ENCODE peak calls at places on chromosome X, in seven cellular contexts. T is brain microvascular endothelial cell, F is cardiac muscle cell, H is mesenchymal stem cell, K is body of pancreas, R is mammary epithelial cell, D is A549. Q is an unnamed sample.

GRCh38 chrX:95764972-95765451 is 919.6 kb upstream of the DIAPH2 start:
- DNase-seq in T (peak; percentile 7), F (peak; percentile 65), H (peak; percentile 32), K (peak; percentile 27), R (peak; percentile 11), D (no peak), Q (peak; percentile 28)

GRCh38 chrX:132480581-132481203 is 8.1 kb downstream of the MBNL3 start:
- DNase-seq in T (no peak), F (peak; percentile 64), H (peak; percentile 85), K (peak; percentile 58), R (peak; percentile 20), D (no peak), Q (peak; percentile 58)

GRCh38 chrX:39157796-39158195 is 356.5 kb downstream of the MID1IP1 start:
- DNase-seq in T (peak; percentile 10), F (no peak), H (peak; percentile 27), K (no peak), R (no peak), D (no peak), Q (no peak)

GRCh38 chrX:13047752-13048151 is 3.3 kb upstream of the FAM9C start:
- DNase-seq in T (no peak), F (no peak), H (no peak), K (no peak), R (no peak), D (no peak), Q (no peak)

GRCh38 chrX:25219480-25219879 is 203.7 kb upstream of the ARX start:
- DNase-seq in T (no peak), F (no peak), H (no peak), K (no peak), R (no peak), D (no peak), Q (no peak)

GRCh38 chrX:103730746-103731508 is 20.2 kb downstream of the TMEM31 start:
- DNase-seq in T (peak; percentile 76), F (peak; percentile 94), H (peak; percentile 66), K (no peak), R (peak; percentile 76), D (no peak), Q (peak; percentile 88)

GRCh38 chrX:134679226-134679625 is 21.0 kb upstream of the PLAC1 start:
- DNase-seq in T (no peak), F (no peak), H (peak; percentile 36), K (no peak), R (no peak), D (no peak), Q (peak; percentile 75)

GRCh38 chrX:25023908-25024307 is 8.1 kb upstream of the ARX start:
- DNase-seq in T (no peak), F (no peak), H (no peak), K (no peak), R (no peak), D (no peak), Q (no peak)

GRCh38 chrX:40169193-40170086 is 71.7 kb upstream of the BCOR start:
- DNase-seq in T (peak; percentile 77), F (peak; percentile 83), H (peak; percentile 93), K (peak; percentile 63), R (no peak), D (peak; percentile 73), Q (no peak)

GRCh38 chrX:69015564-69016218 is 149.6 kb downstream of the PJA1 start:
- DNase-seq in T (no peak), F (peak; percentile 26), H (no peak), K (no peak), R (no peak), D (no peak), Q (no peak)

GRCh38 chrX:46903458-46904242 is 8.6 kb upstream of the JADE3 start:
- DNase-seq in T (peak; percentile 58), F (peak; percentile 77), H (peak; percentile 78), K (peak; percentile 91), R (peak; percentile 65), D (peak; percentile 80), Q (peak; percentile 79)

GRCh38 chrX:80876877-80877276 is 67.2 kb upstream of the BRWD3 start:
- DNase-seq in T (no peak), F (peak; percentile 51), H (peak; percentile 25), K (no peak), R (peak; percentile 11), D (peak; percentile 5), Q (peak; percentile 38)

GRCh38 chrX:123217077-123217476 is 33.0 kb downstream of the GRIA3 start:
- DNase-seq in T (peak; percentile 5), F (peak; percentile 0), H (peak; percentile 37), K (no peak), R (no peak), D (no peak), Q (peak; percentile 88)

GRCh38 chrX:118761950-118762725 is 34.7 kb downstream of the IL13RA1 start:
- DNase-seq in T (no peak), F (peak; percentile 16), H (no peak), K (no peak), R (no peak), D (no peak), Q (no peak)

GRCh38 chrX:143139681-143140080 is 114.0 kb downstream of the SPANXN4 start:
- DNase-seq in T (no peak), F (no peak), H (no peak), K (no peak), R (no peak), D (no peak), Q (no peak)

GRCh38 chrX:15790766-15791380 is 589 bp downstream of the ZRSR2 start:
- DNase-seq in T (no peak), F (peak; percentile 3), H (no peak), K (no peak), R (no peak), D (no peak), Q (peak; percentile 27)

GRCh38 chrX:68180501-68181061 is 252.7 kb downstream of the OPHN1 start:
- DNase-seq in T (no peak), F (no peak), H (no peak), K (no peak), R (no peak), D (no peak), Q (no peak)

GRCh38 chrX:9369802-9370291 is 95.0 kb upstream of the TBL1X start:
- DNase-seq in T (no peak), F (peak; percentile 76), H (no peak), K (no peak), R (no peak), D (no peak), Q (no peak)

GRCh38 chrX:111131572-111131971 is 35.6 kb downstream of the PAK3 start:
- DNase-seq in T (no peak), F (no peak), H (peak; percentile 64), K (no peak), R (no peak), D (no peak), Q (no peak)

GRCh38 chrX:122238801-122239200 is 945.3 kb upstream of the GRIA3 start:
- DNase-seq in T (peak; percentile 0), F (no peak), H (no peak), K (no peak), R (peak; percentile 67), D (no peak), Q (peak; percentile 42)

GRCh38 chrX:63686878-63687714 is 97.9 kb downstream of the ARHGEF9 start:
- DNase-seq in T (peak; percentile 39), F (peak; percentile 62), H (peak; percentile 57), K (peak; percentile 7), R (peak; percentile 41), D (peak; percentile 11), Q (peak; percentile 68)
- H3K27ac ChIP-seq in T (no peak overlapping the region), F (no peak overlapping the region), H (no peak overlapping the region), K (no peak overlapping the region), R (no peak overlapping the region), D (no peak overlapping the region), Q (no peak overlapping the region)

DNA sequence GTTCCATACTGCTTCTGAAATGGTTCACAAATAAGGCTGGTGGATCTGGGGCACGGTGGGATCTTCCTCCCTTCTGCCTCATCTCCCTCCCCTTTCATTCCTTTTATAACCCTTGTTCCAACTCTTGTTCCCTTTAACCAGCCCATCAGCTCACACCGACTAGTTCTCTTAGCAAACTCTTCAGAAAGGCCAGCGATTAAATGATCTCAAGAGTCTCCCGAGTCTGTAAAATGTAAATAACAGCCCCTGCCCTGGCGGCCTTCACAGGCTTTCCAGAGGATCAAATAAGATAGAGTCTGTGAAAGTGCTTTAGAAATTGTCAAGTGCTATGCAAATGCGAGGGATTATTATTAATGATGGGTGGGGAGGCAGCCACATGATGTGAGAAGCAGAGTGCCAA is 27.1 kb downstream of the TSC22D3 start:
- DNase-seq in T (no peak), F (no peak), H (no peak), K (no peak), R (no peak), D (no peak), Q (no peak)
- H3K27ac ChIP-seq in T (no peak overlapping the region), F (peak overlapping the region; percentile 68), H (no peak overlapping the region), K (no peak overlapping the region), R (no peak overlapping the region), D (no peak overlapping the region), Q (no peak overlapping the region)

DNA sequence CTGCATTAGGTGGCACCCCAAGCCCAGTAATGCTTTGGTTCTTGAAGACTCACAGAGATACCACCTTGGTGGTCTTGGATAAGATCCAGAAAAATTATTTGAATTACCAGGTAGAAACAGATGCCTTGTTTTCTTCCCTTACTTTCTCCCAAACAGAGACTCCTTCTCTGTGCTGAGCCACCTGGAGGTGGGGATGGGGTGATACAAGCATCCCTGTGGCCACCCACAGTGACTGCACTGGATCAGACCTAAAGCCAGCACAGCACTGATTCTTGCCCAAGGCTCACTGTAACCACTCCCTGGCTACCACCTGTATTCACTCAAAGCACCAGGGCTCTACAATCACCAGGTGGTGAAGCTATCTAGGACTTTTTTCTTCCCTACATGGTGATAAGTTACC is 156.8 kb downstream of the TEX13A start:
- DNase-seq in T (no peak), F (no peak), H (no peak), K (no peak), R (no peak), D (no peak), Q (no peak)
- H3K27ac ChIP-seq in T (no peak overlapping the region), F (no peak overlapping the region), H (no peak overlapping the region), K (no peak overlapping the region), R (no peak overlapping the region), D (no peak overlapping the region), Q (no peak overlapping the region)

GRCh38 chrX:150768132-150768485 is 74.9 kb downstream of the MTMR1 start:
- DNase-seq in T (no peak), F (peak; percentile 80), H (peak; percentile 26), K (no peak), R (no peak), D (no peak), Q (no peak)

GRCh38 chrX:150767045-150767395 is 73.8 kb downstream of the MTMR1 start:
- DNase-seq in T (peak; percentile 31), F (peak; percentile 73), H (no peak), K (no peak), R (no peak), D (no peak), Q (peak; percentile 31)

GRCh38 chrX:150769408-150769807 is 76.2 kb downstream of the MTMR1 start:
- DNase-seq in T (no peak), F (no peak), H (no peak), K (no peak), R (no peak), D (no peak), Q (no peak)

GRCh38 chrX:150767475-150768131 is 74.4 kb downstream of the MTMR1 start:
- DNase-seq in T (peak; percentile 86), F (peak; percentile 95), H (peak; percentile 95), K (no peak), R (peak; percentile 58), D (no peak), Q (peak; percentile 71)

GRCh38 chrX:150768580-150769190 is 75.5 kb downstream of the MTMR1 start:
- DNase-seq in T (no peak), F (no peak), H (no peak), K (no peak), R (no peak), D (no peak), Q (no peak)
- H3K27ac ChIP-seq in T (no peak overlapping the region), F (no peak overlapping the region), H (no peak overlapping the region), K (no peak overlapping the region), R (no peak overlapping the region), D (no peak overlapping the region), Q (no peak overlapping the region)

Q was measured in GM23248.